ENCODE peak calls at places on chromosomes 1 and 21, in eight cellular contexts. One of them, this sample, is unnamed.

GRCh38 chr1:156100205-156100995 is 14.1 kb upstream of the LMNA start:
- DNase-seq in stomach: no peak
- DNase-seq in kidney: no peak
- DNase-seq in esophagus muscularis mucosa: no peak
- DNase-seq in astrocyte: no peak
- DNase-seq in colonic mucosa: no peak
- DNase-seq in lower lobe of right lung: no peak
- DNase-seq in psoas muscle: no peak
- DNase-seq in this sample: no peak

GRCh38 chr1:210330279-210330866 is 1.7 kb downstream of the HHAT start:
- DNase-seq in astrocyte: peak; percentile 58
- DNase-seq in lower lobe of right lung: no peak
- DNase-seq in kidney: no peak
- DNase-seq in stomach: no peak
- DNase-seq in psoas muscle: no peak
- DNase-seq in esophagus muscularis mucosa: no peak
- DNase-seq in colonic mucosa: peak; percentile 30
- DNase-seq in this sample: no peak

GRCh38 chr1:17158961-17159360 is 39.7 kb upstream of the PADI2 start:
- DNase-seq in lower lobe of right lung: no peak
- DNase-seq in psoas muscle: no peak
- DNase-seq in colonic mucosa: no peak
- DNase-seq in kidney: no peak
- DNase-seq in stomach: no peak
- DNase-seq in esophagus muscularis mucosa: no peak
- DNase-seq in astrocyte: peak; percentile 42
- DNase-seq in this sample: no peak

GRCh38 chr1:31414692-31415370 is 1.8 kb downstream of the SERINC2 start:
- DNase-seq in psoas muscle: peak; percentile 52
- DNase-seq in colonic mucosa: no peak
- DNase-seq in lower lobe of right lung: no peak
- DNase-seq in stomach: peak; percentile 57
- DNase-seq in esophagus muscularis mucosa: no peak
- DNase-seq in astrocyte: no peak
- DNase-seq in kidney: no peak
- DNase-seq in this sample: no peak

GRCh38 chr1:89735449-89735848 is 85.4 kb upstream of the LRRC8D start:
- DNase-seq in kidney: no peak
- DNase-seq in lower lobe of right lung: no peak
- DNase-seq in stomach: no peak
- DNase-seq in psoas muscle: no peak
- DNase-seq in colonic mucosa: no peak
- DNase-seq in esophagus muscularis mucosa: no peak
- DNase-seq in astrocyte: no peak
- DNase-seq in this sample: no peak

GRCh38 chr1:56803561-56804156 is 15.5 kb downstream of the FYB2 start:
- DNase-seq in astrocyte: no peak
- DNase-seq in psoas muscle: no peak
- DNase-seq in esophagus muscularis mucosa: no peak
- DNase-seq in colonic mucosa: peak; percentile 61
- DNase-seq in kidney: no peak
- DNase-seq in stomach: peak; percentile 61
- DNase-seq in lower lobe of right lung: no peak
- DNase-seq in this sample: no peak

GRCh38 chr1:52634111-52634510 is 1.1 kb downstream of the SHISAL2A start:
- DNase-seq in colonic mucosa: no peak
- DNase-seq in kidney: no peak
- DNase-seq in psoas muscle: no peak
- DNase-seq in stomach: no peak
- DNase-seq in lower lobe of right lung: no peak
- DNase-seq in esophagus muscularis mucosa: no peak
- DNase-seq in astrocyte: no peak
- DNase-seq in this sample: no peak

GRCh38 chr1:70874826-70875225 is 172.8 kb downstream of the PTGER3 start:
- DNase-seq in stomach: no peak
- DNase-seq in kidney: no peak
- DNase-seq in colonic mucosa: no peak
- DNase-seq in psoas muscle: no peak
- DNase-seq in astrocyte: no peak
- DNase-seq in lower lobe of right lung: no peak
- DNase-seq in esophagus muscularis mucosa: no peak
- DNase-seq in this sample: no peak

GRCh38 chr1:215005078-215005477 is 77.5 kb upstream of the KCNK2 start:
- DNase-seq in esophagus muscularis mucosa: no peak
- DNase-seq in colonic mucosa: no peak
- DNase-seq in psoas muscle: no peak
- DNase-seq in astrocyte: no peak
- DNase-seq in lower lobe of right lung: no peak
- DNase-seq in stomach: peak; percentile 27
- DNase-seq in kidney: no peak
- DNase-seq in this sample: no peak

GRCh38 chr1:154866257-154866994 is 3.7 kb downstream of the KCNN3 start:
- DNase-seq in colonic mucosa: no peak
- DNase-seq in kidney: no peak
- DNase-seq in esophagus muscularis mucosa: no peak
- DNase-seq in astrocyte: peak; percentile 29
- DNase-seq in psoas muscle: no peak
- DNase-seq in stomach: no peak
- DNase-seq in lower lobe of right lung: no peak
- DNase-seq in this sample: no peak

GRCh38 chr1:113014508-113014907 is 58.5 kb upstream of the LRIG2 start:
- DNase-seq in astrocyte: no peak
- DNase-seq in esophagus muscularis mucosa: no peak
- DNase-seq in kidney: no peak
- DNase-seq in stomach: no peak
- DNase-seq in psoas muscle: no peak
- DNase-seq in lower lobe of right lung: no peak
- DNase-seq in colonic mucosa: no peak
- DNase-seq in this sample: no peak

GRCh38 chr1:72547412-72547811 is 265.1 kb upstream of the NEGR1 start:
- DNase-seq in lower lobe of right lung: no peak
- DNase-seq in colonic mucosa: no peak
- DNase-seq in psoas muscle: no peak
- DNase-seq in astrocyte: no peak
- DNase-seq in kidney: no peak
- DNase-seq in stomach: no peak
- DNase-seq in esophagus muscularis mucosa: no peak
- DNase-seq in this sample: no peak

GRCh38 chr1:116666090-116666489 is 1.4 kb downstream of the IGSF3 start:
- DNase-seq in astrocyte: no peak
- DNase-seq in psoas muscle: no peak
- DNase-seq in stomach: no peak
- DNase-seq in esophagus muscularis mucosa: no peak
- DNase-seq in kidney: no peak
- DNase-seq in lower lobe of right lung: no peak
- DNase-seq in colonic mucosa: peak; percentile 46
- DNase-seq in this sample: no peak

GRCh38 chr1:164648211-164649080 is 89.5 kb downstream of the PBX1 start:
- DNase-seq in colonic mucosa: no peak
- DNase-seq in psoas muscle: no peak
- DNase-seq in astrocyte: peak; percentile 52
- DNase-seq in esophagus muscularis mucosa: no peak
- DNase-seq in lower lobe of right lung: no peak
- DNase-seq in kidney: no peak
- DNase-seq in stomach: peak; percentile 39
- DNase-seq in this sample: peak; percentile 61

GRCh38 chr1:204878835-204879234 is 8.2 kb downstream of the NFASC start:
- DNase-seq in psoas muscle: no peak
- DNase-seq in colonic mucosa: no peak
- DNase-seq in esophagus muscularis mucosa: no peak
- DNase-seq in astrocyte: no peak
- DNase-seq in stomach: no peak
- DNase-seq in lower lobe of right lung: no peak
- DNase-seq in kidney: no peak
- DNase-seq in this sample: no peak

GRCh38 chr1:228149341-228150020 is at the start of gene GJC2:
- DNase-seq in lower lobe of right lung: peak; percentile 46
- DNase-seq in psoas muscle: no peak
- DNase-seq in astrocyte: no peak
- DNase-seq in colonic mucosa: no peak
- DNase-seq in esophagus muscularis mucosa: no peak
- DNase-seq in kidney: peak; percentile 86
- DNase-seq in stomach: no peak
- DNase-seq in this sample: peak; percentile 25

GRCh38 chr1:153962088-153963029 is 978 bp downstream of the SLC39A1 start:
- DNase-seq in kidney: peak; percentile 82
- DNase-seq in psoas muscle: peak; percentile 60
- DNase-seq in lower lobe of right lung: peak; percentile 61
- DNase-seq in astrocyte: no peak
- DNase-seq in esophagus muscularis mucosa: no peak
- DNase-seq in colonic mucosa: peak; percentile 48
- DNase-seq in stomach: peak; percentile 63
- DNase-seq in this sample: peak; percentile 59

GRCh38 chr1:85172684-85173337 is 28.0 kb downstream of the SYDE2 start:
- DNase-seq in lower lobe of right lung: no peak
- DNase-seq in esophagus muscularis mucosa: no peak
- DNase-seq in kidney: no peak
- DNase-seq in colonic mucosa: no peak
- DNase-seq in stomach: no peak
- DNase-seq in astrocyte: no peak
- DNase-seq in psoas muscle: no peak
- DNase-seq in this sample: no peak

GRCh38 chr1:205811660-205812059 is 1.3 kb downstream of the SLC41A1 start:
- DNase-seq in esophagus muscularis mucosa: no peak
- DNase-seq in colonic mucosa: no peak
- DNase-seq in lower lobe of right lung: peak; percentile 53
- DNase-seq in kidney: no peak
- DNase-seq in stomach: peak; percentile 57
- DNase-seq in psoas muscle: peak; percentile 51
- DNase-seq in astrocyte: no peak
- DNase-seq in this sample: peak; percentile 50

GRCh38 chr1:76294470-76295194 is 220.1 kb downstream of the ST6GALNAC3 start:
- DNase-seq in stomach: no peak
- DNase-seq in astrocyte: no peak
- DNase-seq in esophagus muscularis mucosa: no peak
- DNase-seq in psoas muscle: no peak
- DNase-seq in kidney: no peak
- DNase-seq in colonic mucosa: no peak
- DNase-seq in lower lobe of right lung: no peak
- DNase-seq in this sample: no peak
- H3K4me3 ChIP-seq in stomach: no peak overlapping the region
- H3K4me3 ChIP-seq in astrocyte: no peak overlapping the region
- H3K4me3 ChIP-seq in esophagus muscularis mucosa: no peak overlapping the region
- H3K4me3 ChIP-seq in psoas muscle: no peak overlapping the region
- H3K4me3 ChIP-seq in kidney: no peak overlapping the region
- H3K4me3 ChIP-seq in colonic mucosa: no peak overlapping the region
- H3K4me3 ChIP-seq in lower lobe of right lung: no peak overlapping the region
- H3K4me3 ChIP-seq in this sample: no peak overlapping the region

GRCh38 chr1:25971882-25972180 is 26.0 kb downstream of the PAFAH2 start:
- DNase-seq in astrocyte: no peak
- DNase-seq in kidney: no peak
- DNase-seq in psoas muscle: no peak
- DNase-seq in stomach: no peak
- DNase-seq in lower lobe of right lung: no peak
- DNase-seq in esophagus muscularis mucosa: no peak
- DNase-seq in colonic mucosa: no peak
- DNase-seq in this sample: no peak

GRCh38 chr1:25971044-25971881 is 26.6 kb downstream of the PAFAH2 start:
- DNase-seq in colonic mucosa: no peak
- DNase-seq in kidney: no peak
- DNase-seq in lower lobe of right lung: no peak
- DNase-seq in astrocyte: no peak
- DNase-seq in psoas muscle: no peak
- DNase-seq in esophagus muscularis mucosa: no peak
- DNase-seq in stomach: no peak
- DNase-seq in this sample: no peak

GRCh38 chr1:25967308-25967707 is 30.6 kb downstream of the PAFAH2 start:
- DNase-seq in astrocyte: no peak
- DNase-seq in stomach: no peak
- DNase-seq in psoas muscle: no peak
- DNase-seq in esophagus muscularis mucosa: no peak
- DNase-seq in kidney: no peak
- DNase-seq in lower lobe of right lung: no peak
- DNase-seq in colonic mucosa: no peak
- DNase-seq in this sample: no peak
- H3K36me3 ChIP-seq in astrocyte: peaks cover 6% of the 10 kb centered on the region
- H3K36me3 ChIP-seq in stomach: peaks cover 91% of the 10 kb centered on the region
- H3K36me3 ChIP-seq in psoas muscle: peaks cover 88% of the 10 kb centered on the region
- H3K36me3 ChIP-seq in esophagus muscularis mucosa: peaks cover 80% of the 10 kb centered on the region
- H3K36me3 ChIP-seq in kidney: peaks cover 14% of the 10 kb centered on the region
- H3K36me3 ChIP-seq in lower lobe of right lung: peaks cover 77% of the 10 kb centered on the region
- H3K36me3 ChIP-seq in colonic mucosa: peaks cover 2% of the 10 kb centered on the region
- H3K36me3 ChIP-seq in this sample: no peaks in the 10 kb centered on the region

DNA sequence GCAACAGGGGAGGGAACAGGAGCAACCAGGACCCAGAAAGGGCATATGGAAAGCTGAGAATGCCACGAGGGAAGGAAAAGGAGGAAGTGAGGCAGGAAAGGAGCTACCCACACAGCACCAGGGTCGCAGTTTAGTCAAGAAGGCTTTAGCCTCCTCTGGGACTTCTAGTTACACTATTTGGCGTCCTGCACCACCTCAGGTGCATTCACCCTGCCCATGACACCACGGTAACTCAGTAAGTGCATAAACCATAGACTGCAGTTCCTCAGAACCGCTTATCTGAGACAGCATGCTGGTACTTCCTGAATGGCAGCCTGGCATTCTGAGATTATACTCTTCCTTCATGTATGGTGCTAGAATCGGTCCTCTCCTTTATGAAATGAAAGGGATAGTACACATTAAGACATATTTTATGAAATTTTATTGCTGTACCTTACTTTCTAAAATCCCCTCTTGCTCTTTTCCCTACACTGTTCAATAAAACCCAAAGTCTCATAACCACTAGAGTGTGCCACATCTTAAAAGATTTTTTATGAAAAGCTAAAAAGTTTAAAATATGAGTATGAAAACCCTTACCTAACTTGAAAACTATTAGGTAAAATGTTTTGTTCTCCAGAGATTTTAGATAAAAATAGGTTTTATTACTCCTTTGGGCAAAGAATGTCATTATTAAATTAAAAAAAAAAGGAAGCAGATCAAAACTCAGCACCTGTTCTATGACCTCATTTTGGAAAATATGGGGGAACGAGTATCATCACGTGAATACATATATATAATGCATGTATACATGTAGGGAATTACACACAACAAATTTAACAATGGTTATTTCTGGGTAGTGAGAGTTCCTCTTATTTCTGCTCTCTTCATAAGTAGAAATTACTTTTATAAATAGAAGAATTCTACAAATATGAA is 67.3 kb downstream of the VAV3 start:
- DNase-seq in colonic mucosa: no peak
- DNase-seq in astrocyte: no peak
- DNase-seq in psoas muscle: no peak
- DNase-seq in kidney: no peak
- DNase-seq in lower lobe of right lung: no peak
- DNase-seq in stomach: no peak
- DNase-seq in esophagus muscularis mucosa: no peak
- DNase-seq in this sample: no peak
- TF ChIP-seq CTCF in colonic mucosa: no peak
- TF ChIP-seq CTCF in astrocyte: no peak
- TF ChIP-seq CTCF in psoas muscle: no peak
- TF ChIP-seq CTCF in kidney: no peak
- TF ChIP-seq CTCF in lower lobe of right lung: no peak
- TF ChIP-seq CTCF in stomach: no peak
- TF ChIP-seq CTCF in esophagus muscularis mucosa: no peak
- TF ChIP-seq CTCF in this sample: no peak

DNA sequence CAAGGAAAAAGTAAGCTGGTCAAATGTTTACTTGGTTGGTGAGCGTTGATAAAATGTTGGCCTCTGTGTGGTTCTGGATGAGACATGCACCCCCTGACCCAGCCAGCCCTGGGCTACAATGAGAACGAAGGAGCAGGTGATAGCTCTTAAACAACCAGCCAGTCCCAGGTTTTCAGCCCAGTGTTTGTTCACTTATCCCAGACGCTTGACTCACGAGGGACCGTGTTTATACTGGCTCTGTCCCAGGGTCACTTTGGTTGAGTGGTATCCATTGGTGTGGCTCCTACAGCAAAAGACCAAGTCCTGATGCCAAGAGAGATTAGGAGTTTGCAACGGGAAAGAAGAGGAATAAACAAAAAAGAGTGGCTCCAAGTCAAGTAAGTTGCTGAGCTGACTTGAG is 86.9 kb downstream of the KCNJ15 start:
- DNase-seq in astrocyte: peak; percentile 79
- DNase-seq in psoas muscle: peak; percentile 24
- DNase-seq in stomach: peak; percentile 91
- DNase-seq in colonic mucosa: no peak
- DNase-seq in kidney: no peak
- DNase-seq in lower lobe of right lung: peak; percentile 76
- DNase-seq in esophagus muscularis mucosa: no peak
- DNase-seq in this sample: no peak
- H3K4me3 ChIP-seq in astrocyte: no peak overlapping the region
- H3K4me3 ChIP-seq in psoas muscle: no peak overlapping the region
- H3K4me3 ChIP-seq in stomach: no peak overlapping the region
- H3K4me3 ChIP-seq in colonic mucosa: no peak overlapping the region
- H3K4me3 ChIP-seq in kidney: no peak overlapping the region
- H3K4me3 ChIP-seq in lower lobe of right lung: no peak overlapping the region
- H3K4me3 ChIP-seq in esophagus muscularis mucosa: no peak overlapping the region
- H3K4me3 ChIP-seq in this sample: no peak overlapping the region

This sample was measured in gastrocnemius medialis.